ENCODE peak calls at places on chromosome 22, in ten cellular contexts. Q is GM23338, C is A549, U is GM13976, J is IMR-90, R is BJ, M is fibroblast of pulmonary artery, P is brain microvascular endothelial cell, O is GM10248, X is fibroblast of lung. K is an unnamed sample.

GRCh38 chr22:30909306-30909705 is 59.3 kb downstream of the MORC2 start:
- DNase-seq in U (no peak), J (no peak), M (no peak), X (no peak), C (no peak), R (no peak), Q (no peak), O (no peak), P (no peak), K (no peak)

GRCh38 chr22:47090591-47091240 is 328.3 kb downstream of the TBC1D22A start:
- DNase-seq in U (no peak), P (peak; percentile 34), X (peak; percentile 57), R (no peak), M (peak; percentile 48), O (no peak), Q (peak; percentile 69), C (no peak), J (peak; percentile 60), K (no peak)

GRCh38 chr22:48376428-48376827 is 1451.2 kb downstream of the BRD1 start:
- DNase-seq in U (no peak), P (no peak), C (no peak), J (no peak), M (no peak), R (no peak), Q (peak; percentile 26), X (no peak), O (no peak), K (no peak)

GRCh38 chr22:17910561-17911311 is 113.6 kb downstream of the MICAL3 start:
- DNase-seq in X (peak; percentile 90), O (no peak), J (peak; percentile 91), Q (peak; percentile 68), M (peak; percentile 88), C (peak; percentile 45), U (peak; percentile 43), P (peak; percentile 83), R (peak; percentile 46), K (no peak)

GRCh38 chr22:45863981-45864751 is 112.8 kb downstream of the WNT7B start:
- DNase-seq in J (peak; percentile 63), Q (peak; percentile 85), O (peak; percentile 81), R (no peak), P (peak; percentile 28), M (peak; percentile 56), X (peak; percentile 78), C (peak; percentile 62), U (peak; percentile 83), K (peak; percentile 71)

GRCh38 chr22:39728236-39728860 is 157.8 kb downstream of the CACNA1I start:
- DNase-seq in R (no peak), J (no peak), X (no peak), M (no peak), C (no peak), O (peak; percentile 8), Q (no peak), U (peak; percentile 16), P (no peak), K (no peak)

GRCh38 chr22:23837496-23837859 is 1.3 kb downstream of the DERL3 start:
- DNase-seq in R (no peak), C (no peak), M (no peak), J (no peak), P (no peak), X (no peak), U (no peak), Q (no peak), O (no peak), K (no peak)

GRCh38 chr22:16988257-16988656 is 19.8 kb downstream of the GAB4 start:
- DNase-seq in R (no peak), Q (no peak), P (no peak), O (no peak), M (no peak), C (no peak), U (no peak), J (no peak), X (no peak), K (no peak)

GRCh38 chr22:41245917-41246499 is 5.3 kb upstream of the CHADL start:
- DNase-seq in R (no peak), C (no peak), U (no peak), M (no peak), P (no peak), X (no peak), O (no peak), Q (peak; percentile 81), J (no peak), K (no peak)
- TF ChIP-seq CTCF in R (no peak), C (no peak), U (no peak), M (no peak), P (peak; percentile 27), X (no peak), O (no peak), Q (peak; percentile 54), J (no peak), K (no peak)

GRCh38 chr22:41201146-41201545 is 4.0 kb upstream of the L3MBTL2 start:
- DNase-seq in Q (no peak), M (no peak), R (no peak), P (no peak), X (no peak), U (no peak), J (no peak), O (no peak), C (no peak), K (no peak)

GRCh38 chr22:41191467-41191866 is 13.6 kb upstream of the L3MBTL2 start:
- DNase-seq in P (no peak), C (no peak), U (no peak), M (no peak), O (no peak), X (no peak), J (no peak), R (no peak), Q (no peak), K (no peak)

GRCh38 chr22:41197808-41198585 is 7.1 kb upstream of the L3MBTL2 start:
- DNase-seq in Q (peak; percentile 56), U (no peak), O (no peak), C (no peak), M (no peak), J (no peak), R (no peak), P (no peak), X (peak; percentile 27), K (no peak)

GRCh38 chr22:41193829-41194228 is 11.3 kb upstream of the L3MBTL2 start:
- DNase-seq in Q (no peak), O (no peak), U (no peak), M (no peak), R (no peak), P (no peak), J (no peak), C (no peak), X (no peak), K (no peak)

DNA sequence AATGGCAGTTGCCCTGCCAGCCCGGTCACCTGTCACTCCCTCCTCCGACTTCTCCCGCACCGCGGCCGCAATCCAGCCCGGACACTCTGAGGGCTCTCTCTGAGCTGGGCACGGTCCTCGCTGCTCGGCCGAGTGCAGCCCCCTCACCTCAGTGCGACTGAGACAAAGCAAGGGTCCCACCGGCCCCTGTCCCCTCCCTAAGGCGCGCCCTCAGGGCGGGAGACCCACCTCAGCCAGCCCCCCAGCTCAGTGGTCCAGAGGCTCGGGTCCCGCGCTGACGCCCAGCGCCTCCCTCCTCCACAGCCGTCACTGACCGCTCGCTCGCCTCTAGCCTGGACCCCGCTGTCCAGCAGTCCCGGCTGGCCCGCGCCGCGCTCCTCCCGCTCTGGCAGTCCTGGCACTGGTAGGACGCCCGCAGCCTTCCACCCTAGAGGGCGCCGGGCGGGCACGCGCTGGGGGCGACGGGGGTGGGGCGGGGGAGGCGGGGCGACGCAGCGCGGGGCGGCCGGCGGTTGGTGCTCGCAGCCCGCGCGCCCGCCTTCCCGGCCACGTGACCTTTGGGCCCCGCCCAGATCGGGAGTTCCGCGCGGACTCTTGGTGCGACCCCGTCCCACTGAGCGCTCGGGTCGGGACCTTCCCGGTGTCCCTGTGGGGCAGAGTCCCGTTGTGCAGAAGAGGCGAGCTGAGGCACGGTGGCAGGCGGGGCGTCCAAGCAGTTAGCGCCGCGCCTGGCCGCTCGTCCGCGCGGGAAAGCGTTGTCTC is 7.9 kb upstream of the L3MBTL2 start:
- DNase-seq in O (peak; percentile 93), Q (peak; percentile 89), R (no peak), M (peak; percentile 47), P (peak; percentile 28), U (peak; percentile 93), C (peak; percentile 57), X (peak; percentile 46), J (peak; percentile 35), K (peak; percentile 70)
- TF ChIP-seq CTCF in O (no peak), Q (no peak), R (peak; percentile 36), M (no peak), P (peak; percentile 26), U (no peak), C (peak; percentile 24), X (peak; percentile 15), J (peak; percentile 6), K (peak; percentile 15)

GRCh38 chr22:38068641-38069371 is 11.6 kb downstream of the PICK1 start:
- DNase-seq in X (no peak), Q (no peak), C (no peak), M (no peak), P (no peak), R (no peak), O (no peak), J (no peak), U (no peak), K (no peak)

GRCh38 chr22:38070250-38070921 is 13.2 kb downstream of the PICK1 start:
- DNase-seq in O (no peak), C (no peak), J (no peak), Q (no peak), X (no peak), R (no peak), P (no peak), M (no peak), U (no peak), K (no peak)

GRCh38 chr22:38067771-38068360 is 10.7 kb downstream of the PICK1 start:
- DNase-seq in U (no peak), P (no peak), X (no peak), C (no peak), Q (no peak), O (no peak), M (no peak), R (no peak), J (no peak), K (no peak)

GRCh38 chr22:38071421-38072321 is 12.3 kb downstream of the SLC16A8 start:
- DNase-seq in O (no peak), J (no peak), C (peak; percentile 20), X (no peak), U (no peak), P (no peak), Q (no peak), R (no peak), M (no peak), K (no peak)

DNA sequence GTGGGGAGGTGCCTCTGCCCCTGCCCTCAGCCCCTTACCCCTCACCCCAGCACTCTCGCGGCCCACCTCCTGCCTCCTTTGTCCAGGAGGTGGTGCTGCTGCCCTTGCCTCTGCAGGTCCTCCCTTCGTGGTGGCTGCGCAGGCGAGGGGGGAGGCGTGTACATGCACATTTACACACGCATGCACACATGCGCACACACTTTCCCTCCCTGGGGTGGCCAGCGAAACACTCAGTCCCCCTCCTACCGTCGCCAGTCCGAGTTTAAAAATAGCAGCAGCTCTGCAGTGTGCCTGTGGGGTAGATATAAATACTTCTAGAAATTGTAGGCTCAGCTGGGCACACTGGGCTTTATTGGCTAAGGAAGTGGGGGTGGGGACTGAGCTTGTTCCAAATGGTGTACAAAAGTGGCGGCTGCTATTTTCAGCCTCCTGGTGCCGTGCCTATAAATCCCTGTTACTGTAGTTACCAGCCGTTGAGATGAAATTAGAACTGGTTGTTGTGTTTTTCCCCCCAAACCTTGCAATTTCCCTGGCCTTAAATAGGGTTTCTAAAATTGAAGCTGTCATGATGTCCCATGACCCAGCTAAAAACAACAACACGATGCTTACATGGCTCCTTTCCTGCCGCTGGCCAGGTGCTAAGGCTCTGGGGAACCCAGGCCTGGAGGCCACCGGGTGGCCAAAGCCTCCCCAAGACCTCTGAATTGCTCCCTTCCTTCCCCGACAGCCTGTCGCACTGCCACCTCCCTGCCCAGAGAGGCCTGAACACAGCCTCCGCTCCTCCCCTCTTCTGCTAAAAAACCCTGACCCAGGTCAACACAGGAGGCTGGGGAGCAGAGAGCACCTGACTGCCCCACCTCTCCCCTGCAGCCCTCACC is 12.4 kb downstream of the PICK1 start:
- DNase-seq in M (peak; percentile 31), R (no peak), J (peak; percentile 29), P (peak; percentile 62), C (peak; percentile 45), X (peak; percentile 7), O (no peak), Q (peak; percentile 58), U (no peak), K (no peak)
- TF ChIP-seq CTCF in M (peak; percentile 36), R (peak; percentile 75), J (peak; percentile 53), P (peak; percentile 85), C (peak; percentile 49), X (peak; percentile 40), O (peak; percentile 31), Q (peak; percentile 47), U (no peak), K (peak; percentile 46)

GRCh38 chr22:50246242-50247175 is 1.7 kb upstream of the TUBGCP6 start:
- DNase-seq in C (no peak), M (no peak), X (no peak), P (no peak), R (no peak), O (no peak), J (no peak), U (no peak), Q (peak; percentile 54), K (no peak)

GRCh38 chr22:50242406-50242949 is 2.3 kb downstream of the TUBGCP6 start:
- DNase-seq in M (no peak), P (no peak), J (no peak), O (no peak), R (no peak), Q (no peak), U (no peak), X (no peak), C (no peak), K (no peak)

GRCh38 chr22:50245214-50246072 is 620 bp upstream of the TUBGCP6 start:
- DNase-seq in O (no peak), J (no peak), X (no peak), M (no peak), U (no peak), Q (no peak), R (no peak), P (no peak), C (no peak), K (no peak)

GRCh38 chr22:50243704-50244419 is 961 bp downstream of the TUBGCP6 start:
- DNase-seq in J (peak; percentile 16), U (no peak), X (no peak), O (no peak), R (no peak), P (no peak), M (no peak), C (no peak), Q (no peak), K (no peak)

GRCh38 chr22:50244420-50245213 is at the start of gene TUBGCP6:
- DNase-seq in P (peak; percentile 88), R (no peak), X (peak; percentile 94), J (peak; percentile 91), M (peak; percentile 92), Q (peak; percentile 98), O (peak; percentile 94), C (peak; percentile 91), U (peak; percentile 95), K (peak; percentile 79)
- TF ChIP-seq CTCF in P (peak; percentile 56), R (no peak), X (no peak), J (no peak), M (peak; percentile 15), Q (peak; percentile 19), O (no peak), C (no peak), U (no peak), K (peak; percentile 40)